ENCODE peak calls at places on chromosomes 13 and 19, in eight cellular contexts. One of them, this sample, is unnamed.

GRCh38 chr19:14978377-14978776 is 1.3 kb downstream of the SLC1A6 start:
- DNase-seq in uterus: no peak
- DNase-seq in retinal pigment epithelial cell: no peak
- DNase-seq in cardiac fibroblast: no peak
- DNase-seq in transverse colon: no peak
- DNase-seq in fibroblast of the aortic adventitia: no peak
- DNase-seq in dorsolateral prefrontal cortex: no peak
- DNase-seq in BJ: no peak
- DNase-seq in this sample: no peak

GRCh38 chr19:32637480-32637879 is 37.5 kb downstream of the ANKRD27 start:
- DNase-seq in uterus: no peak
- DNase-seq in retinal pigment epithelial cell: no peak
- DNase-seq in cardiac fibroblast: no peak
- DNase-seq in transverse colon: no peak
- DNase-seq in fibroblast of the aortic adventitia: no peak
- DNase-seq in dorsolateral prefrontal cortex: no peak
- DNase-seq in BJ: no peak
- DNase-seq in this sample: no peak

GRCh38 chr13:97856001-97856675 is 97.3 kb upstream of the IPO5 start:
- DNase-seq in uterus: peak
- DNase-seq in retinal pigment epithelial cell: peak
- DNase-seq in cardiac fibroblast: peak
- DNase-seq in transverse colon: peak
- DNase-seq in fibroblast of the aortic adventitia: no peak
- DNase-seq in dorsolateral prefrontal cortex: no peak
- DNase-seq in BJ: no peak
- DNase-seq in this sample: peak

GRCh38 chr13:92745233-92745632 is 481.4 kb upstream of the GPC6 start:
- DNase-seq in uterus: no peak
- DNase-seq in retinal pigment epithelial cell: no peak
- DNase-seq in cardiac fibroblast: no peak
- DNase-seq in transverse colon: no peak
- DNase-seq in fibroblast of the aortic adventitia: no peak
- DNase-seq in dorsolateral prefrontal cortex: no peak
- DNase-seq in BJ: no peak
- DNase-seq in this sample: no peak

GRCh38 chr13:43388282-43389034 is 365.1 kb downstream of the DNAJC15 start:
- DNase-seq in uterus: no peak
- DNase-seq in retinal pigment epithelial cell: no peak
- DNase-seq in cardiac fibroblast: no peak
- DNase-seq in transverse colon: no peak
- DNase-seq in fibroblast of the aortic adventitia: no peak
- DNase-seq in dorsolateral prefrontal cortex: no peak
- DNase-seq in BJ: no peak
- DNase-seq in this sample: no peak

GRCh38 chr19:18646535-18647370 is 9.9 kb downstream of the KLHL26 start:
- DNase-seq in uterus: no peak
- DNase-seq in retinal pigment epithelial cell: no peak
- DNase-seq in cardiac fibroblast: no peak
- DNase-seq in transverse colon: no peak
- DNase-seq in fibroblast of the aortic adventitia: no peak
- DNase-seq in dorsolateral prefrontal cortex: no peak
- DNase-seq in BJ: no peak
- DNase-seq in this sample: no peak

GRCh38 chr13:34926513-34926912 is 15.6 kb upstream of the NBEA start:
- DNase-seq in uterus: no peak
- DNase-seq in retinal pigment epithelial cell: no peak
- DNase-seq in cardiac fibroblast: peak
- DNase-seq in transverse colon: no peak
- DNase-seq in fibroblast of the aortic adventitia: peak
- DNase-seq in dorsolateral prefrontal cortex: no peak
- DNase-seq in BJ: peak
- DNase-seq in this sample: peak

GRCh38 chr19:40420766-40421467 is 4.9 kb downstream of the SERTAD1 start:
- DNase-seq in uterus: peak
- DNase-seq in retinal pigment epithelial cell: peak
- DNase-seq in cardiac fibroblast: peak
- DNase-seq in transverse colon: peak
- DNase-seq in fibroblast of the aortic adventitia: peak
- DNase-seq in dorsolateral prefrontal cortex: peak
- DNase-seq in BJ: peak
- DNase-seq in this sample: peak

GRCh38 chr13:20173121-20173746 is 12.4 kb upstream of the GJA3 start:
- DNase-seq in uterus: no peak
- DNase-seq in retinal pigment epithelial cell: peak
- DNase-seq in cardiac fibroblast: peak
- DNase-seq in transverse colon: no peak
- DNase-seq in fibroblast of the aortic adventitia: peak
- DNase-seq in dorsolateral prefrontal cortex: no peak
- DNase-seq in BJ: no peak
- DNase-seq in this sample: no peak

GRCh38 chr19:2665103-2665502 is 37.4 kb downstream of the GNG7 start:
- DNase-seq in uterus: no peak
- DNase-seq in retinal pigment epithelial cell: no peak
- DNase-seq in cardiac fibroblast: no peak
- DNase-seq in transverse colon: no peak
- DNase-seq in fibroblast of the aortic adventitia: no peak
- DNase-seq in dorsolateral prefrontal cortex: no peak
- DNase-seq in BJ: no peak
- DNase-seq in this sample: no peak

GRCh38 chr19:8214802-8215201 is 5.6 kb downstream of the CERS4 start:
- DNase-seq in uterus: no peak
- DNase-seq in retinal pigment epithelial cell: no peak
- DNase-seq in cardiac fibroblast: no peak
- DNase-seq in transverse colon: no peak
- DNase-seq in fibroblast of the aortic adventitia: no peak
- DNase-seq in dorsolateral prefrontal cortex: no peak
- DNase-seq in BJ: no peak
- DNase-seq in this sample: no peak

GRCh38 chr13:49400755-49401659 is 42.9 kb downstream of the CAB39L start:
- DNase-seq in uterus: peak
- DNase-seq in retinal pigment epithelial cell: peak
- DNase-seq in cardiac fibroblast: peak
- DNase-seq in transverse colon: peak
- DNase-seq in fibroblast of the aortic adventitia: peak
- DNase-seq in dorsolateral prefrontal cortex: no peak
- DNase-seq in BJ: peak
- DNase-seq in this sample: peak

GRCh38 chr13:79989251-79989661 is 351.7 kb downstream of the SPRY2 start:
- DNase-seq in uterus: no peak
- DNase-seq in retinal pigment epithelial cell: no peak
- DNase-seq in cardiac fibroblast: peak
- DNase-seq in transverse colon: peak
- DNase-seq in fibroblast of the aortic adventitia: peak
- DNase-seq in dorsolateral prefrontal cortex: no peak
- DNase-seq in BJ: peak
- DNase-seq in this sample: no peak

GRCh38 chr13:80888421-80888820 is 547.5 kb upstream of the SPRY2 start:
- DNase-seq in uterus: no peak
- DNase-seq in retinal pigment epithelial cell: no peak
- DNase-seq in cardiac fibroblast: no peak
- DNase-seq in transverse colon: no peak
- DNase-seq in fibroblast of the aortic adventitia: no peak
- DNase-seq in dorsolateral prefrontal cortex: no peak
- DNase-seq in BJ: no peak
- DNase-seq in this sample: no peak

DNA sequence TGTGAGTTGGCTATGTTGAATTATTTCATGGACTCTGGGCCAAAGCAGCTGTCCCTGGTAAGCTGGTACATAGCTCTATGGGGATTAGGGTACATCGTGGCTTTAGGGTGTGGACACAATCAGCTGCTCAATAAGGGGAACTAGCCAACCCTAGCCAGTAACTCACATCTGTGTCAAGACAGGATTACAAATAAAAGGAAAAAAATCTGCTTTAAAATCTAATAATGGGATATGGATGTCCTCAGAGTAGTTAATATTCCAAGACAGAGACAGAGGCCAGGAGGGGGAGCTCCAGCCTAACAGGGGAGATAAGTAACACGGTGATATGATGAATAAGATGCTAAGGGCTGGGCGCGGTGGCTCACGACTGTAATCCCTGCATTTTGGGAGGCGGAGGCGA is 21.1 kb upstream of the ZNF766 start:
- DNase-seq in uterus: no peak
- DNase-seq in retinal pigment epithelial cell: no peak
- DNase-seq in cardiac fibroblast: peak
- DNase-seq in transverse colon: peak
- DNase-seq in fibroblast of the aortic adventitia: peak
- DNase-seq in dorsolateral prefrontal cortex: no peak
- DNase-seq in BJ: no peak
- DNase-seq in this sample: peak
- TF ChIP-seq CTCF in uterus: peak
- TF ChIP-seq CTCF in retinal pigment epithelial cell: peak
- TF ChIP-seq CTCF in cardiac fibroblast: peak
- TF ChIP-seq CTCF in transverse colon: peak
- TF ChIP-seq CTCF in fibroblast of the aortic adventitia: peak
- TF ChIP-seq CTCF in dorsolateral prefrontal cortex: peak
- TF ChIP-seq CTCF in BJ: peak
- TF ChIP-seq CTCF in this sample: peak

DNA sequence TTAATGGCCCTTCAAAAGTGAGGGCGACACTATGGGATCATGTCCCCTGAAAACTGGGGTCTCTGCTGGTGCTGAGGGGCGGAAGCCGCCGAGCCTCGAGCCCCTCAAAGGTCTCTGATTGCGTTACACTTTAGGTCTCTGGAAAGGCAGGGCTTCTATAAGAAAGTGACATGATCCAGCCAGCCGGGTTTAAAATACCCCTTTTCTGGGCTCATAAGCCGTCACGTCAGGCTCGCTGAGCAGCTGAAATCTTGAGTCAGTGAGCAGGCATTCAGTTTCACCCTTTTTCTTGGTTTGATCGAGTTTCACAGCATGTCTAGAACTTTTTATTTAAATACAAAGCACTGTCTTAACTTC is 600 bp upstream of the HMGB1 start:
- DNase-seq in uterus: no peak
- DNase-seq in retinal pigment epithelial cell: no peak
- DNase-seq in cardiac fibroblast: peak
- DNase-seq in transverse colon: no peak
- DNase-seq in fibroblast of the aortic adventitia: no peak
- DNase-seq in dorsolateral prefrontal cortex: no peak
- DNase-seq in BJ: no peak
- DNase-seq in this sample: no peak
- H3K4me3 ChIP-seq in uterus: no peak
- H3K4me3 ChIP-seq in retinal pigment epithelial cell: peak
- H3K4me3 ChIP-seq in cardiac fibroblast: no peak
- H3K4me3 ChIP-seq in transverse colon: no peak
- H3K4me3 ChIP-seq in fibroblast of the aortic adventitia: peak
- H3K4me3 ChIP-seq in dorsolateral prefrontal cortex: no peak
- H3K4me3 ChIP-seq in BJ: peak
- H3K4me3 ChIP-seq in this sample: peak

GRCh38 chr13:41060723-41061074 is 610 bp upstream of the WBP4 start:
- DNase-seq in uterus: peak
- DNase-seq in retinal pigment epithelial cell: no peak
- DNase-seq in cardiac fibroblast: peak
- DNase-seq in transverse colon: peak
- DNase-seq in fibroblast of the aortic adventitia: no peak
- DNase-seq in dorsolateral prefrontal cortex: peak
- DNase-seq in BJ: no peak
- DNase-seq in this sample: no peak

GRCh38 chr13:41059896-41060722 is 1.2 kb upstream of the WBP4 start:
- DNase-seq in uterus: peak
- DNase-seq in retinal pigment epithelial cell: no peak
- DNase-seq in cardiac fibroblast: peak
- DNase-seq in transverse colon: peak
- DNase-seq in fibroblast of the aortic adventitia: peak
- DNase-seq in dorsolateral prefrontal cortex: peak
- DNase-seq in BJ: peak
- DNase-seq in this sample: peak

GRCh38 chr13:41059466-41059865 is 1.8 kb upstream of the WBP4 start:
- DNase-seq in uterus: no peak
- DNase-seq in retinal pigment epithelial cell: no peak
- DNase-seq in cardiac fibroblast: peak
- DNase-seq in transverse colon: no peak
- DNase-seq in fibroblast of the aortic adventitia: peak
- DNase-seq in dorsolateral prefrontal cortex: no peak
- DNase-seq in BJ: no peak
- DNase-seq in this sample: no peak

GRCh38 chr13:41061914-41062837 is 867 bp downstream of the WBP4 start:
- DNase-seq in uterus: no peak
- DNase-seq in retinal pigment epithelial cell: no peak
- DNase-seq in cardiac fibroblast: peak
- DNase-seq in transverse colon: no peak
- DNase-seq in fibroblast of the aortic adventitia: peak
- DNase-seq in dorsolateral prefrontal cortex: no peak
- DNase-seq in BJ: no peak
- DNase-seq in this sample: peak

DNA sequence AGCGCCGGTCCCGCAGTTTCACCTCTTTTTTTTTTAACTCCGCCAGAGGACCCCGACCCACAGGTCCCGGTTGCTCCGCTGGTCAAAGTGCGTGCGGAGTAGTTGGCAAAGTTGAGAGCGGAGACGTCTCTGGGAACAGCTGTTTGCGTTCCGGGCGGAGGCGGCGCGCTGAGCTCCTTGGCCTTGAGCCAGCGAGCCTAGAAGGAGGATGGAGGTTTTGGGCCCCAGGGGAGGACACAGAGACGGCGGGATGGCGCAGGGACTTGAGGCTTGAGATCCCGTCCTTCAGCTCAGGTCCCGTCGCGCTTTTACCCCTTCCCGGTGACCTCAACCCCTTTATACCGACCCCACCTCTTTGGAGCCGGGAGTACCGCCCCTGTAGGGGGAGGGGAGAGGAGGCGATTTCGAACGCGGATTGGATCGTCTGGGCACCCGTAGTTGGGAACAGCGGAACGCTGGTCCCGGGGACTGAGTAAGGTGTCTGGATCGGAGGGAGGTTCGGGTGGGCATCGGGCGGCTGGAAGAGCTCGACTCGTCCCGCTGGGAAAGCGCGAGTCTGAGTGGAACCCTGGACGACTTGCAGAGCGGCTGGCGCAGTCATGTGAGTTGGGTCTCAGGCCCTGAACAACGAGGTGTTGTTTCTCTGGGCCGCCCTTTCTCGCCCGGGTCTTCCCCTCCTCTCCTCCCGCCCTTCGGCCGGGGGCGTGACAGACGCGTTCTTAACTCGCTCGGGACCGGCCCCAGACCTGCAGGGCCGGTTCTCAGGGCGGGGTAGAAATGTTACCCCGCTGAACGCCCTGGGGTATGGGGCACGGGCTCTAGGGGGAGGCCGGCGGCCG is at the start of gene WBP4:
- DNase-seq in uterus: peak
- DNase-seq in retinal pigment epithelial cell: peak
- DNase-seq in cardiac fibroblast: peak
- DNase-seq in transverse colon: peak
- DNase-seq in fibroblast of the aortic adventitia: peak
- DNase-seq in dorsolateral prefrontal cortex: peak
- DNase-seq in BJ: peak
- DNase-seq in this sample: peak
- TF ChIP-seq CTCF in uterus: no peak
- TF ChIP-seq CTCF in retinal pigment epithelial cell: peak
- TF ChIP-seq CTCF in cardiac fibroblast: peak
- TF ChIP-seq CTCF in transverse colon: peak
- TF ChIP-seq CTCF in fibroblast of the aortic adventitia: peak
- TF ChIP-seq CTCF in dorsolateral prefrontal cortex: peak
- TF ChIP-seq CTCF in BJ: peak
- TF ChIP-seq CTCF in this sample: peak

DNA sequence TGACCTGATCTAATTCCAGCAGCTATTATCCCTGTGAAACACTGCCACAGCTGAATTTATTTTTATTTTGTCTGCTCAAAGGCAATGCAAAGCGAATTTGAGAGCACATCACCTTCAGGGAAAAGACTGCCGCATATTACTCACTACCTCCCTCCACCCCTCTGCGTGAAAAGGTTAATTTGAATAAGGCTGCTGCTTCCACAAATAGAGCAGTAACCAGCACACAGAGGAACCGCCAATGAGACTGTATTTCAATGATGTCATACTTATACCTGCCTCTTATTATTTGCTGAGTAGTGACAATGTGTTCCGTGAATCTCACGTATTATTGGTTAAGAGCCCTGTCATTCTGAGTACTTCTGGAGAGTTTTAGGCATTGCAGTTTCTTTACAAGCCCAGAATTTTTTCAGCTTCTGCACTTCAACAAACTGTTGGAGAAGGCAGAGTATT is 156.1 kb upstream of the KLF12 start:
- DNase-seq in uterus: peak
- DNase-seq in retinal pigment epithelial cell: peak
- DNase-seq in cardiac fibroblast: peak
- DNase-seq in transverse colon: peak
- DNase-seq in fibroblast of the aortic adventitia: peak
- DNase-seq in dorsolateral prefrontal cortex: no peak
- DNase-seq in BJ: no peak
- DNase-seq in this sample: peak
- H3K4me3 ChIP-seq in uterus: no peak
- H3K4me3 ChIP-seq in retinal pigment epithelial cell: peak
- H3K4me3 ChIP-seq in cardiac fibroblast: no peak
- H3K4me3 ChIP-seq in transverse colon: no peak
- H3K4me3 ChIP-seq in fibroblast of the aortic adventitia: peak
- H3K4me3 ChIP-seq in dorsolateral prefrontal cortex: peak
- H3K4me3 ChIP-seq in BJ: no peak
- H3K4me3 ChIP-seq in this sample: no peak